ENCODE peak calls at places on chromosomes 1 and 21, in seven cellular contexts. S is suprapubic skin, N is ovary, V is psoas muscle, G is prostate gland, I is PC-9, X is aorta. P is an unnamed sample.

GRCh38 chr1:82901118-82901517 is 1097.8 kb downstream of the TTLL7 start:
- DNase-seq in N (no peak), I (no peak), S (no peak), X (no peak), G (no peak), V (no peak), P (no peak)

GRCh38 chr1:225879521-225880209 is 2.5 kb downstream of the TMEM63A start:
- DNase-seq in I (peak; percentile 72), G (peak; percentile 76), S (no peak), X (peak; percentile 33), N (no peak), V (no peak), P (no peak)

GRCh38 chr1:153780551-153780950 is 5.3 kb downstream of the SLC27A3 start:
- DNase-seq in G (no peak), V (no peak), X (no peak), N (no peak), I (no peak), S (no peak), P (no peak)

GRCh38 chr1:216902669-216903388 is 179.6 kb upstream of the ESRRG start:
- DNase-seq in S (no peak), N (no peak), V (no peak), G (peak; percentile 94), I (no peak), X (no peak), P (no peak)

GRCh38 chr1:21284206-21285137 is 5.8 kb downstream of the ECE1 start:
- DNase-seq in I (no peak), X (peak; percentile 74), N (no peak), G (peak; percentile 80), S (no peak), V (no peak), P (no peak)

GRCh38 chr1:176501596-176501995 is 38.6 kb downstream of the PAPPA2 start:
- DNase-seq in I (no peak), S (no peak), N (no peak), X (no peak), G (no peak), V (no peak), P (no peak)

GRCh38 chr1:183589836-183590224 is 429 bp downstream of the NCF2 start:
- DNase-seq in G (no peak), V (no peak), N (no peak), S (no peak), I (peak; percentile 6), X (no peak), P (no peak)

GRCh38 chr1:187203257-187203656 is 374.5 kb downstream of the PLA2G4A start:
- DNase-seq in S (no peak), G (no peak), N (no peak), X (no peak), I (no peak), V (no peak), P (no peak)

GRCh38 chr1:213296558-213296957 is 245.5 kb downstream of the RPS6KC1 start:
- DNase-seq in N (no peak), G (no peak), V (no peak), I (no peak), X (no peak), S (no peak), P (no peak)

GRCh38 chr1:219660666-219661463 is 48.0 kb upstream of the ZC3H11B start:
- DNase-seq in S (peak; percentile 88), I (no peak), X (peak; percentile 92), V (peak; percentile 88), G (peak; percentile 54), N (peak; percentile 85), P (peak; percentile 90)

GRCh38 chr1:81553503-81553902 is 247.2 kb upstream of the ADGRL2 start:
- DNase-seq in V (no peak), I (no peak), S (no peak), G (no peak), X (no peak), N (no peak), P (no peak)

GRCh38 chr1:224592636-224593579 is 23.2 kb upstream of the CNIH3 start:
- DNase-seq in X (no peak), I (no peak), G (no peak), S (no peak), V (peak; percentile 19), N (no peak), P (no peak)

GRCh38 chr1:25806418-25806817 is 6.4 kb downstream of the SELENON start:
- DNase-seq in G (no peak), N (no peak), S (no peak), X (peak; percentile 87), I (no peak), V (peak; percentile 72), P (peak; percentile 60)

GRCh38 chr21:40548134-40548533 is 298.8 kb downstream of the DSCAM start:
- DNase-seq in N (no peak), X (no peak), G (no peak), I (no peak), S (no peak), V (no peak), P (no peak)

GRCh38 chr1:116066868-116067563 is 44.2 kb upstream of the MAB21L3 start:
- DNase-seq in G (no peak), S (no peak), X (no peak), N (no peak), I (no peak), V (no peak), P (no peak)
- H3K27me3 ChIP-seq in G (no peaks in the 10 kb centered on the region), S (no peaks in the 10 kb centered on the region), X (no peaks in the 10 kb centered on the region), N (no peaks in the 10 kb centered on the region), I (no peaks in the 10 kb centered on the region), V (no peaks in the 10 kb centered on the region), P (no peaks in the 10 kb centered on the region)

GRCh38 chr1:23747947-23748346 is 4.7 kb downstream of the ELOA start:
- DNase-seq in S (no peak), N (no peak), X (no peak), G (no peak), I (no peak), V (no peak), P (no peak)
- H3K27ac ChIP-seq in S (no peak overlapping the region), N (no peak overlapping the region), X (no peak overlapping the region), G (no peak overlapping the region), I (no peak overlapping the region), V (no peak overlapping the region), P (no peak overlapping the region)

GRCh38 chr1:36321119-36321951 is 2.1 kb downstream of the EVA1B start:
- DNase-seq in N (peak; percentile 94), X (peak; percentile 88), S (peak; percentile 92), G (no peak), V (peak; percentile 84), I (no peak), P (peak; percentile 90)

GRCh38 chr1:36320767-36321118 is 2.7 kb downstream of the EVA1B start:
- DNase-seq in X (no peak), I (no peak), S (no peak), N (no peak), V (no peak), G (no peak), P (no peak)

GRCh38 chr1:36322786-36323635 is 434 bp downstream of the EVA1B start:
- DNase-seq in S (no peak), X (peak; percentile 84), N (peak; percentile 71), I (no peak), G (no peak), V (peak; percentile 60), P (peak; percentile 57)

GRCh38 chr1:36323636-36324321 is at the start of gene EVA1B:
- DNase-seq in N (peak; percentile 83), V (peak; percentile 79), X (peak; percentile 93), I (no peak), G (peak; percentile 66), S (peak; percentile 89), P (peak; percentile 89)

DNA sequence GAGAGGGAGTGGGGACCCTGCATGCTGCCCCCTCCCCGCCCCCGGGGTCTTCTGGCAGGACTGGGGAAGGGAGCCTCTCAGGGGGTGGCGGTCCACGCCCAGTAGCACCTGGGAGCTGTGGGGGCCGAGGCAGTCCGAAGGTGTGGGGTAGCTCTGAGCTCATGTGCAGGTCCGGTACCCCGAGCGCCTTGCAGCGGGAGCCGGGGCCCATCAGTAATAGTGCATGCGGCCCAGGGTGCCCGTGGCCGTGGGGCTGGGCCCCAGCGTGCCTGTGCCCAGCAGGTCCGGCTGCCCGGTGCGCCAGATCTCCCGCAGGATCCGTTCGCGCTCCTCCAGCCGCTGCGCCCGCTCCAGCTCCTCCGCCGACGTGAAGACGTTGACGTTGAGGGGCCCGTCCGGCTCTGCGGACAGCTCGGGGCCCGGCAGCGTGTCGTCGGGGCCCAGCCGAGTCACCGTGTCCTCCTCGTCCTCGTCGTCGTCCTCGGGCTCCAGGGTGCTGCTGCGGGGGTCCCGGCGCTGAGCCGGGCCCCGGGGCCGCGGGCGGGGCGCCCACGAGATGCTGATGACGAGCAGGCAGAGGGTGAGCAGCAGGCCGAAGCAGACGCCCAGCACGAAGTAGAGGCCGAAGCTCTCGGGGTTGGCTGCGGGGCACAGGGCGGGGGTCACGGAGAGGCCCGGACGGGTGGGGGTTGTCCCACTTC is 1.2 kb downstream of the EVA1B start:
- DNase-seq in N (peak; percentile 50), V (no peak), X (peak; percentile 63), I (no peak), G (no peak), S (no peak), P (no peak)
- H3K27me3 ChIP-seq in N (no peaks in the 10 kb centered on the region), V (peaks cover 5% of the 10 kb centered on the region), X (no peaks in the 10 kb centered on the region), I (no peaks in the 10 kb centered on the region), G (no peaks in the 10 kb centered on the region), S (no peaks in the 10 kb centered on the region), P (no peaks in the 10 kb centered on the region)

GRCh38 chr1:8643542-8644536 is 173.6 kb downstream of the RERE start:
- DNase-seq in I (peak; percentile 62), S (no peak), X (no peak), V (no peak), G (peak; percentile 39), N (no peak), P (no peak)

GRCh38 chr1:8642114-8642513 is 175.3 kb downstream of the RERE start:
- DNase-seq in N (no peak), G (no peak), V (no peak), S (no peak), X (no peak), I (no peak), P (no peak)

GRCh38 chr1:8633741-8634493 is 183.5 kb downstream of the RERE start:
- DNase-seq in N (no peak), V (no peak), S (no peak), X (no peak), G (no peak), I (no peak), P (no peak)

GRCh38 chr1:8641317-8641997 is 176.0 kb downstream of the RERE start:
- DNase-seq in N (no peak), G (no peak), V (no peak), S (no peak), X (no peak), I (no peak), P (no peak)

GRCh38 chr1:8639165-8639564 is 178.3 kb downstream of the RERE start:
- DNase-seq in X (no peak), G (no peak), V (no peak), I (no peak), S (no peak), N (no peak), P (no peak)
- H3K27ac ChIP-seq in X (no peak overlapping the region), G (no peak overlapping the region), V (peak overlapping the region; percentile 17), I (no peak overlapping the region), S (no peak overlapping the region), N (no peak overlapping the region), P (no peak overlapping the region)

GRCh38 chr1:22297999-22298398 is 153.7 kb upstream of the ZBTB40 start:
- DNase-seq in X (no peak), G (no peak), S (no peak), I (no peak), N (no peak), V (no peak), P (no peak)

GRCh38 chr1:22309572-22309971 is 142.1 kb upstream of the ZBTB40 start:
- DNase-seq in I (no peak), N (no peak), X (no peak), V (no peak), G (no peak), S (no peak), P (no peak)

GRCh38 chr1:22303816-22304215 is 147.8 kb upstream of the ZBTB40 start:
- DNase-seq in I (no peak), N (no peak), V (no peak), X (no peak), S (no peak), G (no peak), P (no peak)
- H3K27me3 ChIP-seq in I (no peaks in the 10 kb centered on the region), N (no peaks in the 10 kb centered on the region), V (no peaks in the 10 kb centered on the region), X (no peaks in the 10 kb centered on the region), S (peaks cover 12% of the 10 kb centered on the region), G (no peaks in the 10 kb centered on the region), P (peaks cover 41% of the 10 kb centered on the region)